ENCODE peak calls at places on chromosomes 12 and 14, in six cellular contexts. One of them, this sample, is unnamed.
A peak's percentile ranks its signal among the peaks of the same experiment; 100 is the strongest.

GRCh38 chr12:40010899-40011774 is 94.7 kb downstream of the SLC2A13 start:
- DNase-seq in stomach: peak; percentile 45
- DNase-seq in A549: peak; percentile 80
- DNase-seq in testis: peak; percentile 75
- DNase-seq in uterus: peak; percentile 21
- DNase-seq in Peyer's patch: peak; percentile 55
- DNase-seq in this sample: peak; percentile 23

GRCh38 chr12:18753481-18754117 is 15.7 kb downstream of the CAPZA3 start:
- DNase-seq in testis: no peak
- DNase-seq in stomach: no peak
- DNase-seq in Peyer's patch: no peak
- DNase-seq in uterus: no peak
- DNase-seq in A549: no peak
- DNase-seq in this sample: no peak

GRCh38 chr12:34605955-34606748 is 583.9 kb downstream of the ALG10 start:
- DNase-seq in Peyer's patch: no peak
- DNase-seq in stomach: no peak
- DNase-seq in A549: no peak
- DNase-seq in uterus: no peak
- DNase-seq in testis: no peak
- DNase-seq in this sample: no peak

GRCh38 chr14:96956464-96957239 is 159.5 kb downstream of the VRK1 start:
- DNase-seq in uterus: no peak
- DNase-seq in testis: no peak
- DNase-seq in stomach: no peak
- DNase-seq in A549: no peak
- DNase-seq in Peyer's patch: no peak
- DNase-seq in this sample: no peak

GRCh38 chr12:122206976-122207375 is 3.5 kb downstream of the B3GNT4 start:
- DNase-seq in uterus: no peak
- DNase-seq in stomach: no peak
- DNase-seq in testis: no peak
- DNase-seq in A549: no peak
- DNase-seq in Peyer's patch: no peak
- DNase-seq in this sample: no peak

GRCh38 chr14:75409425-75410205 is 18.2 kb upstream of the JDP2 start:
- DNase-seq in testis: peak; percentile 64
- DNase-seq in A549: no peak
- DNase-seq in Peyer's patch: no peak
- DNase-seq in stomach: no peak
- DNase-seq in uterus: no peak
- DNase-seq in this sample: no peak

GRCh38 chr14:51116682-51117081 is 21.8 kb upstream of the TRIM9 start:
- DNase-seq in testis: no peak
- DNase-seq in A549: no peak
- DNase-seq in stomach: no peak
- DNase-seq in uterus: no peak
- DNase-seq in Peyer's patch: no peak
- DNase-seq in this sample: no peak

GRCh38 chr12:130041983-130042812 is 120.1 kb upstream of the FZD10 start:
- DNase-seq in uterus: no peak
- DNase-seq in Peyer's patch: no peak
- DNase-seq in stomach: no peak
- DNase-seq in A549: no peak
- DNase-seq in testis: peak; percentile 81
- DNase-seq in this sample: no peak

GRCh38 chr12:22409071-22409951 is 74.8 kb upstream of the ST8SIA1 start:
- DNase-seq in testis: peak; percentile 25
- DNase-seq in uterus: no peak
- DNase-seq in stomach: no peak
- DNase-seq in A549: no peak
- DNase-seq in Peyer's patch: no peak
- DNase-seq in this sample: no peak

GRCh38 chr14:75277000-75277795 is 1.4 kb upstream of the FOS start:
- DNase-seq in testis: peak; percentile 90
- DNase-seq in A549: peak; percentile 90
- DNase-seq in stomach: peak; percentile 90
- DNase-seq in uterus: peak; percentile 96
- DNase-seq in Peyer's patch: peak; percentile 71
- DNase-seq in this sample: no peak

GRCh38 chr12:97637770-97638169 is 175.2 kb downstream of the RMST start:
- DNase-seq in uterus: no peak
- DNase-seq in A549: no peak
- DNase-seq in stomach: no peak
- DNase-seq in Peyer's patch: no peak
- DNase-seq in testis: no peak
- DNase-seq in this sample: no peak

GRCh38 chr12:97465012-97465345 is 2.4 kb downstream of the RMST start:
- DNase-seq in testis: no peak
- DNase-seq in A549: no peak
- DNase-seq in Peyer's patch: no peak
- DNase-seq in stomach: no peak
- DNase-seq in uterus: no peak
- DNase-seq in this sample: no peak

GRCh38 chr14:75252254-75252837 is 26.3 kb upstream of the FOS start:
- DNase-seq in uterus: no peak
- DNase-seq in testis: no peak
- DNase-seq in A549: no peak
- DNase-seq in stomach: peak; percentile 62
- DNase-seq in Peyer's patch: no peak
- DNase-seq in this sample: no peak

GRCh38 chr12:6667559-6668210 is 4.8 kb upstream of the ING4 start:
- DNase-seq in uterus: no peak
- DNase-seq in testis: no peak
- DNase-seq in Peyer's patch: no peak
- DNase-seq in stomach: no peak
- DNase-seq in A549: peak; percentile 58
- DNase-seq in this sample: no peak

GRCh38 chr12:3117628-3118027 is 40.4 kb downstream of the TSPAN9 start:
- DNase-seq in testis: no peak
- DNase-seq in Peyer's patch: no peak
- DNase-seq in A549: no peak
- DNase-seq in stomach: no peak
- DNase-seq in uterus: no peak
- DNase-seq in this sample: peak; percentile 45

GRCh38 chr12:5309654-5310053 is 122.3 kb upstream of the NTF3 start:
- DNase-seq in testis: no peak
- DNase-seq in Peyer's patch: no peak
- DNase-seq in A549: no peak
- DNase-seq in uterus: no peak
- DNase-seq in stomach: no peak
- DNase-seq in this sample: no peak

GRCh38 chr14:42200951-42201350 is 594.3 kb downstream of the LRFN5 start:
- DNase-seq in uterus: no peak
- DNase-seq in Peyer's patch: no peak
- DNase-seq in testis: no peak
- DNase-seq in stomach: no peak
- DNase-seq in A549: no peak
- DNase-seq in this sample: no peak

GRCh38 chr14:98182385-98183055 is 1089.5 kb downstream of the BCL11B start:
- DNase-seq in stomach: no peak
- DNase-seq in A549: no peak
- DNase-seq in Peyer's patch: no peak
- DNase-seq in testis: no peak
- DNase-seq in uterus: no peak
- DNase-seq in this sample: no peak

GRCh38 chr12:124125472-124125871 is 152.5 kb downstream of the ZNF664 start:
- DNase-seq in stomach: no peak
- DNase-seq in Peyer's patch: no peak
- DNase-seq in A549: no peak
- DNase-seq in testis: no peak
- DNase-seq in uterus: no peak
- DNase-seq in this sample: no peak

GRCh38 chr14:67514203-67514607 is 18.9 kb upstream of the PLEKHH1 start:
- DNase-seq in A549: no peak
- DNase-seq in testis: peak; percentile 38
- DNase-seq in uterus: peak; percentile 47
- DNase-seq in stomach: no peak
- DNase-seq in Peyer's patch: no peak
- DNase-seq in this sample: no peak

GRCh38 chr14:87286826-87287225 is 706.2 kb downstream of the GALC start:
- DNase-seq in uterus: no peak
- DNase-seq in Peyer's patch: no peak
- DNase-seq in stomach: no peak
- DNase-seq in A549: no peak
- DNase-seq in testis: no peak
- DNase-seq in this sample: no peak

GRCh38 chr14:61433822-61434221 is 112.4 kb downstream of the PRKCH start:
- DNase-seq in Peyer's patch: no peak
- DNase-seq in testis: no peak
- DNase-seq in A549: no peak
- DNase-seq in uterus: no peak
- DNase-seq in stomach: no peak
- DNase-seq in this sample: no peak

GRCh38 chr14:81401420-81402122 is 1.4 kb upstream of the STON2 start:
- DNase-seq in uterus: no peak
- DNase-seq in testis: no peak
- DNase-seq in stomach: no peak
- DNase-seq in Peyer's patch: no peak
- DNase-seq in A549: peak; percentile 33
- DNase-seq in this sample: peak; percentile 14

GRCh38 chr12:130266751-130267150 is 70.9 kb upstream of the PIWIL1 start:
- DNase-seq in Peyer's patch: no peak
- DNase-seq in stomach: no peak
- DNase-seq in A549: peak; percentile 14
- DNase-seq in uterus: no peak
- DNase-seq in testis: no peak
- DNase-seq in this sample: no peak

GRCh38 chr12:50932787-50933280 is 19.5 kb upstream of the HIGD1C start:
- DNase-seq in testis: no peak
- DNase-seq in uterus: no peak
- DNase-seq in A549: no peak
- DNase-seq in Peyer's patch: no peak
- DNase-seq in stomach: no peak
- DNase-seq in this sample: no peak

GRCh38 chr12:95790912-95791849 is 617 bp upstream of the NTN4 start:
- DNase-seq in A549: peak; percentile 84
- DNase-seq in stomach: no peak
- DNase-seq in Peyer's patch: no peak
- DNase-seq in testis: peak; percentile 61
- DNase-seq in uterus: peak; percentile 24
- DNase-seq in this sample: no peak

GRCh38 chr12:89080797-89081470 is 271.4 kb downstream of the DUSP6 start:
- DNase-seq in uterus: no peak
- DNase-seq in A549: no peak
- DNase-seq in stomach: no peak
- DNase-seq in testis: no peak
- DNase-seq in Peyer's patch: no peak
- DNase-seq in this sample: no peak

GRCh38 chr14:101369194-101369915 is 191.9 kb upstream of the DIO3 start:
- DNase-seq in stomach: no peak
- DNase-seq in A549: no peak
- DNase-seq in Peyer's patch: no peak
- DNase-seq in testis: peak; percentile 54
- DNase-seq in uterus: peak; percentile 37
- DNase-seq in this sample: no peak

GRCh38 chr12:124610629-124611558 is 43.5 kb upstream of the NCOR2 start:
- DNase-seq in A549: no peak
- DNase-seq in uterus: no peak
- DNase-seq in Peyer's patch: no peak
- DNase-seq in testis: no peak
- DNase-seq in stomach: peak; percentile 42
- DNase-seq in this sample: no peak

GRCh38 chr12:68481181-68481941 is 129.3 kb upstream of the RAP1B start:
- DNase-seq in uterus: no peak
- DNase-seq in stomach: no peak
- DNase-seq in Peyer's patch: no peak
- DNase-seq in testis: no peak
- DNase-seq in A549: no peak
- DNase-seq in this sample: no peak
- TF ChIP-seq POLR2A in uterus: no peak
- TF ChIP-seq POLR2A in stomach: no peak
- TF ChIP-seq POLR2A in Peyer's patch: no peak
- TF ChIP-seq POLR2A in testis: no peak
- TF ChIP-seq POLR2A in A549: no peak
- TF ChIP-seq POLR2A in this sample: no peak

GRCh38 chr14:95453713-95453980 is 62.8 kb downstream of the SYNE3 start:
- DNase-seq in testis: no peak
- DNase-seq in stomach: no peak
- DNase-seq in uterus: no peak
- DNase-seq in Peyer's patch: no peak
- DNase-seq in A549: no peak
- DNase-seq in this sample: no peak

GRCh38 chr14:95452176-95452889 is 64.1 kb downstream of the SYNE3 start:
- DNase-seq in testis: no peak
- DNase-seq in A549: peak; percentile 24
- DNase-seq in stomach: no peak
- DNase-seq in Peyer's patch: no peak
- DNase-seq in uterus: no peak
- DNase-seq in this sample: no peak

GRCh38 chr14:95455246-95455645 is 61.2 kb downstream of the SYNE3 start:
- DNase-seq in Peyer's patch: no peak
- DNase-seq in A549: no peak
- DNase-seq in uterus: no peak
- DNase-seq in stomach: no peak
- DNase-seq in testis: no peak
- DNase-seq in this sample: no peak

GRCh38 chr14:95456281-95456680 is 60.2 kb downstream of the SYNE3 start:
- DNase-seq in stomach: no peak
- DNase-seq in testis: no peak
- DNase-seq in Peyer's patch: no peak
- DNase-seq in A549: no peak
- DNase-seq in uterus: no peak
- DNase-seq in this sample: no peak

GRCh38 chr14:95452890-95453712 is 63.3 kb downstream of the SYNE3 start:
- DNase-seq in A549: no peak
- DNase-seq in Peyer's patch: no peak
- DNase-seq in stomach: no peak
- DNase-seq in uterus: no peak
- DNase-seq in testis: no peak
- DNase-seq in this sample: no peak
- TF ChIP-seq POLR2A in A549: no peak
- TF ChIP-seq POLR2A in Peyer's patch: no peak
- TF ChIP-seq POLR2A in stomach: no peak
- TF ChIP-seq POLR2A in uterus: no peak
- TF ChIP-seq POLR2A in testis: no peak
- TF ChIP-seq POLR2A in this sample: no peak

DNA sequence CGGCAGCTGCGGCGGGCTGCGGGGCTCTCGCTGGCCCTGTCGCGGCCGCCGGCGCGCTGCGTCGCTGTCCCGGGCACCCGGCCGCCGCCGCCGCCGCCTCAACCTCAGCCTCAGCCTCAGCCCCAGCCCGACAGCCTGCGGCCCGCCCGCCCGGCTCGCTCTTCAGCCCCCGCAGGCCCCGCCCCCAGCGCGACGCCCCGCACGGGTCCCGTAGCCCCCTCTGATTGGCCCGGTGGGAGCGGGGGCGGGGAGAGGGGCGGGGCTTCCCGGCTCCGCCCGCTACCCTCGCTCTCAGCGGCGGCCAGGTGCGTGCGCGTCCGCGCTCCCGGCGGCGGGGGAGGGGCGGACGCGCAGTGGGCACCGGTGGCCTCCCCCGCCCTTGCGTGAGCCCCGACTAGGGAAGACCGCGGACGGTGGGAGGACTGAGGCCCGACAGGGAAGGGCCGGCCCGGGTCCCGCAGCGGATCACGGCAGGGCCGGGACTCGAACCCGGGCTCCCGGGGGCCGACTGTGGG is at the start of gene PPP1R13B:
- DNase-seq in A549: peak; percentile 86
- DNase-seq in stomach: peak; percentile 96
- DNase-seq in uterus: peak; percentile 93
- DNase-seq in Peyer's patch: peak; percentile 91
- DNase-seq in testis: peak; percentile 93
- DNase-seq in this sample: peak; percentile 95
- TF ChIP-seq POLR2A in A549: peak; percentile 50
- TF ChIP-seq POLR2A in stomach: no peak
- TF ChIP-seq POLR2A in uterus: peak; percentile 71
- TF ChIP-seq POLR2A in Peyer's patch: peak; percentile 86
- TF ChIP-seq POLR2A in testis: no peak
- TF ChIP-seq POLR2A in this sample: peak; percentile 68

GRCh38 chr12:131782061-131782460 is 46.1 kb upstream of the MMP17 start:
- DNase-seq in stomach: no peak
- DNase-seq in testis: no peak
- DNase-seq in A549: no peak
- DNase-seq in uterus: no peak
- DNase-seq in Peyer's patch: no peak
- DNase-seq in this sample: no peak
- TF ChIP-seq POLR2A in stomach: no peak
- TF ChIP-seq POLR2A in testis: no peak
- TF ChIP-seq POLR2A in A549: no peak
- TF ChIP-seq POLR2A in uterus: no peak
- TF ChIP-seq POLR2A in Peyer's patch: no peak
- TF ChIP-seq POLR2A in this sample: no peak

This sample was measured in H54.